ENCODE peak calls at places on chromosomes 12 and 14, in seven cellular contexts. One of them, this sample, is unnamed.

GRCh38 chr12:15682826-15683225 is 106.4 kb downstream of the EPS8 start:
- DNase-seq in GM06990: no peak
- DNase-seq in activated CD4-positive, alpha-beta T cell treated with anti-CD3 and anti-CD28 coated beads for 36 hours: no peak
- DNase-seq in tibial nerve: no peak
- DNase-seq in OCI-M1: no peak
- DNase-seq in body of pancreas: no peak
- DNase-seq in neural crest cell: no peak
- DNase-seq in this sample: no peak

GRCh38 chr14:74703043-74703442 is 9.8 kb downstream of the AREL1 start:
- DNase-seq in GM06990: no peak
- DNase-seq in activated CD4-positive, alpha-beta T cell treated with anti-CD3 and anti-CD28 coated beads for 36 hours: no peak
- DNase-seq in tibial nerve: no peak
- DNase-seq in OCI-M1: no peak
- DNase-seq in body of pancreas: no peak
- DNase-seq in neural crest cell: no peak
- DNase-seq in this sample: no peak

GRCh38 chr12:92757599-92758121 is 54.9 kb downstream of the PLEKHG7 start:
- DNase-seq in GM06990: no peak
- DNase-seq in activated CD4-positive, alpha-beta T cell treated with anti-CD3 and anti-CD28 coated beads for 36 hours: no peak
- DNase-seq in tibial nerve: no peak
- DNase-seq in OCI-M1: no peak
- DNase-seq in body of pancreas: no peak
- DNase-seq in neural crest cell: no peak
- DNase-seq in this sample: no peak

GRCh38 chr14:91872517-91873470 is 5.5 kb upstream of the TC2N start:
- DNase-seq in GM06990: peak
- DNase-seq in activated CD4-positive, alpha-beta T cell treated with anti-CD3 and anti-CD28 coated beads for 36 hours: peak
- DNase-seq in tibial nerve: peak
- DNase-seq in OCI-M1: no peak
- DNase-seq in body of pancreas: peak
- DNase-seq in neural crest cell: no peak
- DNase-seq in this sample: peak

GRCh38 chr12:6787309-6787708 is 2.0 kb upstream of the CD4 start:
- DNase-seq in GM06990: no peak
- DNase-seq in activated CD4-positive, alpha-beta T cell treated with anti-CD3 and anti-CD28 coated beads for 36 hours: no peak
- DNase-seq in tibial nerve: no peak
- DNase-seq in OCI-M1: no peak
- DNase-seq in body of pancreas: no peak
- DNase-seq in neural crest cell: no peak
- DNase-seq in this sample: no peak

GRCh38 chr12:57091633-57092528 is 3.0 kb downstream of the NAB2 start:
- DNase-seq in GM06990: no peak
- DNase-seq in activated CD4-positive, alpha-beta T cell treated with anti-CD3 and anti-CD28 coated beads for 36 hours: no peak
- DNase-seq in tibial nerve: no peak
- DNase-seq in OCI-M1: no peak
- DNase-seq in body of pancreas: no peak
- DNase-seq in neural crest cell: no peak
- DNase-seq in this sample: no peak

GRCh38 chr14:92950773-92951172 is 27.8 kb downstream of the CHGA start:
- DNase-seq in GM06990: no peak
- DNase-seq in activated CD4-positive, alpha-beta T cell treated with anti-CD3 and anti-CD28 coated beads for 36 hours: no peak
- DNase-seq in tibial nerve: no peak
- DNase-seq in OCI-M1: no peak
- DNase-seq in body of pancreas: no peak
- DNase-seq in neural crest cell: no peak
- DNase-seq in this sample: no peak

GRCh38 chr14:67580336-67581230 is 19.5 kb downstream of the PIGH start:
- DNase-seq in GM06990: no peak
- DNase-seq in activated CD4-positive, alpha-beta T cell treated with anti-CD3 and anti-CD28 coated beads for 36 hours: no peak
- DNase-seq in tibial nerve: no peak
- DNase-seq in OCI-M1: no peak
- DNase-seq in body of pancreas: no peak
- DNase-seq in neural crest cell: no peak
- DNase-seq in this sample: peak

GRCh38 chr12:83476006-83476405 is 789.3 kb downstream of the TMTC2 start:
- DNase-seq in GM06990: no peak
- DNase-seq in activated CD4-positive, alpha-beta T cell treated with anti-CD3 and anti-CD28 coated beads for 36 hours: no peak
- DNase-seq in tibial nerve: no peak
- DNase-seq in OCI-M1: no peak
- DNase-seq in body of pancreas: no peak
- DNase-seq in neural crest cell: no peak
- DNase-seq in this sample: no peak

GRCh38 chr12:91931110-91931509 is 214.5 kb downstream of the BTG1 start:
- DNase-seq in GM06990: no peak
- DNase-seq in activated CD4-positive, alpha-beta T cell treated with anti-CD3 and anti-CD28 coated beads for 36 hours: no peak
- DNase-seq in tibial nerve: peak
- DNase-seq in OCI-M1: no peak
- DNase-seq in body of pancreas: peak
- DNase-seq in neural crest cell: no peak
- DNase-seq in this sample: no peak

GRCh38 chr12:40376533-40377267 is 151.9 kb downstream of the LRRK2 start:
- DNase-seq in GM06990: peak
- DNase-seq in activated CD4-positive, alpha-beta T cell treated with anti-CD3 and anti-CD28 coated beads for 36 hours: no peak
- DNase-seq in tibial nerve: no peak
- DNase-seq in OCI-M1: no peak
- DNase-seq in body of pancreas: no peak
- DNase-seq in neural crest cell: no peak
- DNase-seq in this sample: no peak

GRCh38 chr14:58808828-58809227 is 171.1 kb downstream of the DACT1 start:
- DNase-seq in GM06990: no peak
- DNase-seq in activated CD4-positive, alpha-beta T cell treated with anti-CD3 and anti-CD28 coated beads for 36 hours: no peak
- DNase-seq in tibial nerve: peak
- DNase-seq in OCI-M1: no peak
- DNase-seq in body of pancreas: no peak
- DNase-seq in neural crest cell: no peak
- DNase-seq in this sample: no peak

GRCh38 chr14:94005324-94005723 is 8.2 kb downstream of the CCDC197 start:
- DNase-seq in GM06990: no peak
- DNase-seq in activated CD4-positive, alpha-beta T cell treated with anti-CD3 and anti-CD28 coated beads for 36 hours: peak
- DNase-seq in tibial nerve: no peak
- DNase-seq in OCI-M1: peak
- DNase-seq in body of pancreas: no peak
- DNase-seq in neural crest cell: no peak
- DNase-seq in this sample: no peak

GRCh38 chr12:25364529-25365339 is 114.0 kb upstream of the KRAS start:
- DNase-seq in GM06990: peak
- DNase-seq in activated CD4-positive, alpha-beta T cell treated with anti-CD3 and anti-CD28 coated beads for 36 hours: peak
- DNase-seq in tibial nerve: no peak
- DNase-seq in OCI-M1: peak
- DNase-seq in body of pancreas: no peak
- DNase-seq in neural crest cell: no peak
- DNase-seq in this sample: no peak

GRCh38 chr12:51419473-51420228 is 5.0 kb upstream of the SLC4A8 start:
- DNase-seq in GM06990: no peak
- DNase-seq in activated CD4-positive, alpha-beta T cell treated with anti-CD3 and anti-CD28 coated beads for 36 hours: no peak
- DNase-seq in tibial nerve: no peak
- DNase-seq in OCI-M1: no peak
- DNase-seq in body of pancreas: no peak
- DNase-seq in neural crest cell: no peak
- DNase-seq in this sample: no peak

GRCh38 chr14:73662439-73663056 is 17.8 kb downstream of the DNAL1 start:
- DNase-seq in GM06990: no peak
- DNase-seq in activated CD4-positive, alpha-beta T cell treated with anti-CD3 and anti-CD28 coated beads for 36 hours: no peak
- DNase-seq in tibial nerve: no peak
- DNase-seq in OCI-M1: peak
- DNase-seq in body of pancreas: no peak
- DNase-seq in neural crest cell: no peak
- DNase-seq in this sample: peak

GRCh38 chr12:58888131-58888783 is 32.0 kb downstream of the LRIG3 start:
- DNase-seq in GM06990: no peak
- DNase-seq in activated CD4-positive, alpha-beta T cell treated with anti-CD3 and anti-CD28 coated beads for 36 hours: no peak
- DNase-seq in tibial nerve: no peak
- DNase-seq in OCI-M1: no peak
- DNase-seq in body of pancreas: peak
- DNase-seq in neural crest cell: no peak
- DNase-seq in this sample: no peak

GRCh38 chr14:32134448-32135070 is 57.5 kb downstream of the ARHGAP5 start:
- DNase-seq in GM06990: no peak
- DNase-seq in activated CD4-positive, alpha-beta T cell treated with anti-CD3 and anti-CD28 coated beads for 36 hours: no peak
- DNase-seq in tibial nerve: no peak
- DNase-seq in OCI-M1: no peak
- DNase-seq in body of pancreas: no peak
- DNase-seq in neural crest cell: no peak
- DNase-seq in this sample: no peak

GRCh38 chr14:105087308-105087962 is 22.2 kb upstream of the GPR132 start:
- DNase-seq in GM06990: no peak
- DNase-seq in activated CD4-positive, alpha-beta T cell treated with anti-CD3 and anti-CD28 coated beads for 36 hours: peak
- DNase-seq in tibial nerve: no peak
- DNase-seq in OCI-M1: no peak
- DNase-seq in body of pancreas: no peak
- DNase-seq in neural crest cell: no peak
- DNase-seq in this sample: no peak

GRCh38 chr14:92408186-92408585 is 85.2 kb downstream of the SLC24A4 start:
- DNase-seq in GM06990: no peak
- DNase-seq in activated CD4-positive, alpha-beta T cell treated with anti-CD3 and anti-CD28 coated beads for 36 hours: no peak
- DNase-seq in tibial nerve: no peak
- DNase-seq in OCI-M1: no peak
- DNase-seq in body of pancreas: no peak
- DNase-seq in neural crest cell: no peak
- DNase-seq in this sample: no peak

GRCh38 chr14:68547305-68548193 is 245.3 kb downstream of the ZFP36L1 start:
- DNase-seq in GM06990: no peak
- DNase-seq in activated CD4-positive, alpha-beta T cell treated with anti-CD3 and anti-CD28 coated beads for 36 hours: no peak
- DNase-seq in tibial nerve: peak
- DNase-seq in OCI-M1: no peak
- DNase-seq in body of pancreas: no peak
- DNase-seq in neural crest cell: no peak
- DNase-seq in this sample: peak

GRCh38 chr14:54338696-54339317 is 58.0 kb upstream of the CDKN3 start:
- DNase-seq in GM06990: no peak
- DNase-seq in activated CD4-positive, alpha-beta T cell treated with anti-CD3 and anti-CD28 coated beads for 36 hours: no peak
- DNase-seq in tibial nerve: no peak
- DNase-seq in OCI-M1: peak
- DNase-seq in body of pancreas: no peak
- DNase-seq in neural crest cell: no peak
- DNase-seq in this sample: no peak

GRCh38 chr12:128966411-128966810 is 113.1 kb downstream of the GLT1D1 start:
- DNase-seq in GM06990: no peak
- DNase-seq in activated CD4-positive, alpha-beta T cell treated with anti-CD3 and anti-CD28 coated beads for 36 hours: no peak
- DNase-seq in tibial nerve: no peak
- DNase-seq in OCI-M1: no peak
- DNase-seq in body of pancreas: no peak
- DNase-seq in neural crest cell: no peak
- DNase-seq in this sample: no peak

GRCh38 chr12:5014269-5014668 is 29.4 kb upstream of the KCNA5 start:
- DNase-seq in GM06990: no peak
- DNase-seq in activated CD4-positive, alpha-beta T cell treated with anti-CD3 and anti-CD28 coated beads for 36 hours: no peak
- DNase-seq in tibial nerve: no peak
- DNase-seq in OCI-M1: no peak
- DNase-seq in body of pancreas: no peak
- DNase-seq in neural crest cell: no peak
- DNase-seq in this sample: no peak

GRCh38 chr14:92613008-92613658 is 99.6 kb downstream of the RIN3 start:
- DNase-seq in GM06990: peak
- DNase-seq in activated CD4-positive, alpha-beta T cell treated with anti-CD3 and anti-CD28 coated beads for 36 hours: peak
- DNase-seq in tibial nerve: peak
- DNase-seq in OCI-M1: peak
- DNase-seq in body of pancreas: no peak
- DNase-seq in neural crest cell: peak
- DNase-seq in this sample: no peak

GRCh38 chr12:97229036-97229435 is 233.6 kb upstream of the RMST start:
- DNase-seq in GM06990: no peak
- DNase-seq in activated CD4-positive, alpha-beta T cell treated with anti-CD3 and anti-CD28 coated beads for 36 hours: no peak
- DNase-seq in tibial nerve: no peak
- DNase-seq in OCI-M1: no peak
- DNase-seq in body of pancreas: no peak
- DNase-seq in neural crest cell: no peak
- DNase-seq in this sample: no peak

GRCh38 chr12:80810874-80811273 is 94.2 kb downstream of the MYF5 start:
- DNase-seq in GM06990: no peak
- DNase-seq in activated CD4-positive, alpha-beta T cell treated with anti-CD3 and anti-CD28 coated beads for 36 hours: no peak
- DNase-seq in tibial nerve: no peak
- DNase-seq in OCI-M1: no peak
- DNase-seq in body of pancreas: no peak
- DNase-seq in neural crest cell: no peak
- DNase-seq in this sample: no peak

GRCh38 chr12:53300187-53300586 is 692 bp downstream of the MYG1 start:
- DNase-seq in GM06990: no peak
- DNase-seq in activated CD4-positive, alpha-beta T cell treated with anti-CD3 and anti-CD28 coated beads for 36 hours: peak
- DNase-seq in tibial nerve: no peak
- DNase-seq in OCI-M1: peak
- DNase-seq in body of pancreas: no peak
- DNase-seq in neural crest cell: no peak
- DNase-seq in this sample: no peak

GRCh38 chr12:112809684-112810083 is 18.1 kb downstream of the RPH3A start:
- DNase-seq in GM06990: no peak
- DNase-seq in activated CD4-positive, alpha-beta T cell treated with anti-CD3 and anti-CD28 coated beads for 36 hours: no peak
- DNase-seq in tibial nerve: no peak
- DNase-seq in OCI-M1: no peak
- DNase-seq in body of pancreas: no peak
- DNase-seq in neural crest cell: no peak
- DNase-seq in this sample: no peak

GRCh38 chr12:26748741-26749431 is 84.1 kb downstream of the ITPR2 start:
- DNase-seq in GM06990: peak
- DNase-seq in activated CD4-positive, alpha-beta T cell treated with anti-CD3 and anti-CD28 coated beads for 36 hours: no peak
- DNase-seq in tibial nerve: no peak
- DNase-seq in OCI-M1: no peak
- DNase-seq in body of pancreas: no peak
- DNase-seq in neural crest cell: no peak
- DNase-seq in this sample: no peak

This sample was measured in ascending aorta.